ENCODE peak calls at places on chromosomes 16 and 17, in eight cellular contexts. A is CD4-positive, CD25-positive, alpha-beta regulatory T cell; T is GM23248; K is CD4-positive, alpha-beta memory T cell; O is hepatocyte; S is K562; W is right lobe of liver; Y is upper lobe of right lung. X is an unnamed sample.
A peak's percentile ranks its signal among the peaks of the same experiment; 100 is the strongest.

GRCh38 chr17:29039764-29040598 is 3.0 kb upstream of the PIPOX start:
- DNase-seq in A (no peak), T (peak; percentile 78), K (no peak), O (peak; percentile 19), S (no peak), W (no peak), Y (no peak), X (no peak)

GRCh38 chr16:4700380-4700996 is 7.1 kb downstream of the NUDT16L1 start:
- DNase-seq in A (no peak), T (no peak), K (no peak), O (no peak), S (no peak), W (no peak), Y (no peak), X (no peak)

GRCh38 chr17:79991140-79991923 is 44.3 kb downstream of the TBC1D16 start:
- DNase-seq in A (peak; percentile 86), T (peak; percentile 92), K (peak; percentile 79), O (peak; percentile 95), S (peak; percentile 86), W (peak; percentile 91), Y (peak; percentile 92), X (peak; percentile 83)

GRCh38 chr17:72967263-72967962 is 125.1 kb downstream of the SLC39A11 start:
- DNase-seq in A (no peak), T (no peak), K (no peak), O (no peak), S (no peak), W (no peak), Y (no peak), X (no peak)

GRCh38 chr16:67226804-67227566 is at the start of gene TMEM208:
- DNase-seq in A (peak; percentile 99), T (peak; percentile 99), K (peak; percentile 96), O (peak; percentile 98), S (peak; percentile 97), W (peak; percentile 98), Y (peak; percentile 97), X (peak; percentile 99)

GRCh38 chr16:8621572-8622314 is at the start of gene METTL22:
- DNase-seq in A (peak; percentile 89), T (peak; percentile 92), K (peak; percentile 90), O (peak; percentile 96), S (peak; percentile 99), W (peak; percentile 93), Y (peak; percentile 96), X (peak; percentile 92)

GRCh38 chr17:42111901-42112551 is 488 bp downstream of the DHX58 start:
- DNase-seq in A (no peak), T (peak; percentile 88), K (peak; percentile 25), O (no peak), S (no peak), W (peak; percentile 56), Y (peak; percentile 75), X (no peak)

GRCh38 chr17:17228521-17229279 is 8.3 kb downstream of the FLCN start:
- DNase-seq in A (no peak), T (no peak), K (no peak), O (no peak), S (no peak), W (peak; percentile 84), Y (no peak), X (no peak)

GRCh38 chr16:26680671-26681070 is 386.1 kb upstream of the C16orf82 start:
- DNase-seq in A (no peak), T (no peak), K (no peak), O (no peak), S (no peak), W (no peak), Y (no peak), X (no peak)

GRCh38 chr16:85564277-85565051 is 48.7 kb upstream of the GSE1 start:
- DNase-seq in A (no peak), T (no peak), K (no peak), O (no peak), S (peak; percentile 74), W (peak; percentile 80), Y (peak; percentile 79), X (no peak)

GRCh38 chr16:87324411-87325275 is 7.5 kb upstream of the C16orf95 start:
- DNase-seq in A (peak; percentile 48), T (peak; percentile 37), K (peak; percentile 33), O (peak; percentile 57), S (peak; percentile 76), W (no peak), Y (no peak), X (no peak)

GRCh38 chr16:19804538-19805323 is 79.9 kb downstream of the GPRC5B start:
- DNase-seq in A (peak; percentile 91), T (no peak), K (peak; percentile 16), O (no peak), S (no peak), W (peak; percentile 58), Y (no peak), X (peak; percentile 71)

GRCh38 chr17:48416971-48417370 is 13.0 kb downstream of the SKAP1 start:
- DNase-seq in A (peak; percentile 47), T (no peak), K (peak; percentile 6), O (no peak), S (no peak), W (no peak), Y (no peak), X (no peak)

GRCh38 chr16:85274501-85274900 is 162.2 kb upstream of the CIBAR2 start:
- DNase-seq in A (no peak), T (no peak), K (no peak), O (no peak), S (no peak), W (no peak), Y (no peak), X (no peak)

GRCh38 chr17:79202476-79202875 is 127.9 kb downstream of the ENGASE start:
- DNase-seq in A (no peak), T (peak; percentile 13), K (no peak), O (no peak), S (no peak), W (no peak), Y (no peak), X (no peak)

GRCh38 chr17:67258836-67259468 is 14.0 kb upstream of the HELZ start:
- DNase-seq in A (no peak), T (no peak), K (peak; percentile 35), O (no peak), S (no peak), W (no peak), Y (no peak), X (no peak)

GRCh38 chr16:84774810-84775209 is 45.0 kb upstream of the CRISPLD2 start:
- DNase-seq in A (no peak), T (peak; percentile 94), K (no peak), O (no peak), S (no peak), W (no peak), Y (no peak), X (no peak)

GRCh38 chr17:1630662-1631061 is 2.0 kb upstream of the SLC43A2 start:
- DNase-seq in A (no peak), T (peak; percentile 32), K (no peak), O (peak; percentile 2), S (no peak), W (no peak), Y (no peak), X (no peak)

GRCh38 chr17:59907467-59907866 is 14.5 kb downstream of the RPS6KB1 start:
- DNase-seq in A (no peak), T (no peak), K (no peak), O (no peak), S (no peak), W (no peak), Y (no peak), X (no peak)

GRCh38 chr17:7548585-7549400 is at the start of gene TNFSF12:
- DNase-seq in A (peak; percentile 80), T (peak; percentile 66), K (peak; percentile 38), O (peak; percentile 77), S (peak; percentile 60), W (peak; percentile 69), Y (peak; percentile 88), X (peak; percentile 79)
- H3K4me3 ChIP-seq in A (peak within 1 kb of the TSS; percentile 84), T (peak within 1 kb of the TSS; percentile 79), K (peak within 1 kb of the TSS; percentile 82), O (peak within 1 kb of the TSS; percentile 62), S (peak within 1 kb of the TSS; percentile 42), W (peak within 1 kb of the TSS; percentile 71), Y (peak within 1 kb of the TSS; percentile 81), X (peak within 1 kb of the TSS; percentile 89)

DNA sequence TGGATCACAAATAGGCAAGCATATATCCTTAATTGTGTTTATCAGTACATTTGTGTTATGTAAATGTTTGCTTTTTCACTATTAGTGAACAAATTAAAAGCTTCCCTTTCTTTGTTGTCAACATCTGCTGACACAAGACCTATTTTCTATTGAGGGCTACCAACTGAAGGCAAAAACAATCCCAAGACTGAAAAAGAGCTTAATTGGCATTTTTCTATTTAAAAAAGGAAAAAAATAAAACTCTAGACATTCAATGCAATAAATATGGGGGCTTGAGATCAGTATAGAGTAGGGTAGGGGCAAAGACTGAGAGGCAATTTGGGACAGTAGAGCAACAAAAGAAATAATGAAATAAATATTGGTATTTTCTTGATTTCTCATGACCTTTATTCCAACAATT is 24.2 kb downstream of the OMG start:
- DNase-seq in A (no peak), T (no peak), K (no peak), O (no peak), S (no peak), W (no peak), Y (no peak), X (no peak)
- H3K4me1 ChIP-seq in A (no peaks in the 10 kb centered on the region), T (peaks cover 52% of the 10 kb centered on the region), K (no peaks in the 10 kb centered on the region), O (peaks cover 21% of the 10 kb centered on the region), S (no peaks in the 10 kb centered on the region), W (no peaks in the 10 kb centered on the region), Y (peaks cover 25% of the 10 kb centered on the region), X (peaks cover 55% of the 10 kb centered on the region)

DNA sequence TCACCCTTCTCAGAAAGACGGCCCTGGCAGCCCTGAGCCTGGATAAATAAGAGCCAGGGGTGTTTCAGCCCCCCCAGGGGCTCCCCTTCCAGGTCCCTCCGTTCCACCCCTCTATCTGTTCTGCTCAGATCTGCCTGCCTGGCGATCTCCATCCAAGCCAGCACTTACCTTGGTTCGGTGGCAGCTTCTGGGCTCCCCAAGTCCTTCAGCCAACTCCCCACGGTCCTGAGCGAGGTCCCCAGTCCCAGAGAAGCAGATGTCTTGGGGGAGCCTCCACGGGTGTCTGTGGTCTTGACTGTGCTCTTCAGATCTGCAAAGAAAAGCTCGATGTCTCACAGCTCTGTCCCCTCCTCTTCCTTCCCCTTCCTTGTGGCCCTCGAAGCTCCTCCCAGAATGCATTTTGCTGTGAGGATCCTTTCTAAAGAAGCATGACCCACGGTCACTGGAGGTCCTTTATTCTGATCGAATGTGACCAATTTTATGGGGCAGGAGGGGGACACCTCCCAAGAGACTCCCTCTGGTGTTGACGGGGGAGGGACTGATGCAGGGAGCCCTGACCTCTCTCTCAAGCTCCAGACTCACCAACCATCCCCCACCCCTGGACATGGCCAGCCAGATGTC is at the start of gene PIK3R6:
- DNase-seq in A (no peak), T (no peak), K (no peak), O (no peak), S (no peak), W (no peak), Y (no peak), X (no peak)
- H3K4me3 ChIP-seq in A (no peak within 1 kb of the TSS), T (no peak within 1 kb of the TSS), K (peak within 1 kb of the TSS; percentile 14), O (no peak within 1 kb of the TSS), S (no peak within 1 kb of the TSS), W (no peak within 1 kb of the TSS), Y (peak within 1 kb of the TSS; percentile 28), X (peak within 1 kb of the TSS; percentile 58)

GRCh38 chr16:89420204-89420603 is 70.2 kb downstream of the ANKRD11 start:
- DNase-seq in A (no peak), T (no peak), K (no peak), O (no peak), S (no peak), W (no peak), Y (no peak), X (no peak)
- H3K4me1 ChIP-seq in A (peaks cover 69% of the 10 kb centered on the region), T (no peaks in the 10 kb centered on the region), K (peaks cover 86% of the 10 kb centered on the region), O (peaks cover 33% of the 10 kb centered on the region), S (peaks cover 11% of the 10 kb centered on the region), W (peaks cover 3% of the 10 kb centered on the region), Y (peaks cover 24% of the 10 kb centered on the region), X (peaks cover 87% of the 10 kb centered on the region)

DNA sequence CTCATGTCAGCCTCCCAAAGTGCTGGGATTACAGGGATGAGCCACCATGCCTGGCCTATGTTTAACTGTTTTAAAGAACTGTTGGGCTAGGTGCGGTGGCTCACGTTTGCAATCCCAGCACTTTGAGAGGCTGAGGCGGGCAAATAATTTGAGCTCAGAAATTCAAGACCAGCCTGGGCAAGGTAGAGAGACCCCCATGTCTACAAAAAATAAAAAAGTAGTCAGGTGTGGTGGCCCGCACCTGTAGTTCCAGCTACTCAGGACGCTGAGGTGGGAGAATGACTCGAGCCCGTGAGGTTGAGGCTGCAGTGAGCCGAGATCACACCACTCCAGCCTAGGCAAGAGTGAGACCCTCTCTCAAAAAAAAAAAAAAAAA is 1.9 kb upstream of the ITGAL start:
- DNase-seq in A (no peak), T (no peak), K (no peak), O (no peak), S (no peak), W (no peak), Y (no peak), X (no peak)
- H3K4me3 ChIP-seq in A (peak overlapping the region; percentile 8), T (no peak overlapping the region), K (no peak overlapping the region), O (no peak overlapping the region), S (no peak overlapping the region), W (no peak overlapping the region), Y (no peak overlapping the region), X (no peak overlapping the region)

X was measured in left ventricle myocardium inferior.